ENCODE peak calls at places on chromosomes 13 and 19, in nine cellular contexts. P, X, I, Z, C, S, R, B and F are unnamed samples.

GRCh38 chr13:85186646-85187045 is 612.6 kb downstream of the SLITRK6 start:
- DNase-seq in S (no peak), P (no peak), X (no peak), C (no peak), R (no peak), I (no peak), Z (no peak), B (no peak), F (no peak)

GRCh38 chr19:49210108-49210900 is 52.7 kb downstream of the TRPM4 start:
- DNase-seq in I (peak; percentile 22), C (no peak), R (no peak), B (peak; percentile 59), Z (peak; percentile 75), X (peak; percentile 83), P (no peak), S (no peak), F (no peak)

GRCh38 chr19:2983351-2984195 is 6.2 kb downstream of the TLE6 start:
- DNase-seq in B (no peak), I (no peak), X (no peak), P (no peak), Z (no peak), R (peak; percentile 60), C (no peak), S (no peak), F (no peak)

GRCh38 chr19:52307275-52307674 is 10.3 kb downstream of the ZNF480 start:
- DNase-seq in X (peak; percentile 66), I (no peak), Z (peak; percentile 43), S (no peak), R (no peak), C (no peak), B (peak; percentile 16), P (no peak), F (no peak)

GRCh38 chr13:111363591-111363990 is 43.1 kb downstream of the TEX29 start:
- DNase-seq in P (no peak), Z (no peak), X (no peak), R (no peak), I (no peak), C (no peak), B (no peak), S (no peak), F (no peak)

GRCh38 chr19:47284324-47284899 is 9.7 kb downstream of the INAFM1 start:
- DNase-seq in B (peak; percentile 87), R (peak; percentile 22), Z (peak; percentile 57), I (no peak), X (peak; percentile 88), C (no peak), S (peak; percentile 62), P (no peak), F (peak; percentile 33)

GRCh38 chr13:112881656-112882554 is 87.1 kb upstream of the MCF2L start:
- DNase-seq in R (no peak), C (no peak), B (no peak), I (no peak), S (no peak), X (no peak), Z (no peak), P (no peak), F (no peak)

GRCh38 chr19:44598880-44599279 is 14.5 kb upstream of the IGSF23 start:
- DNase-seq in B (no peak), Z (no peak), X (no peak), R (no peak), I (no peak), P (no peak), C (no peak), S (no peak), F (no peak)

GRCh38 chr19:51119675-51120074 is 5.0 kb upstream of the SIGLEC9 start:
- DNase-seq in S (no peak), P (no peak), R (no peak), Z (no peak), I (no peak), B (no peak), C (no peak), X (no peak), F (no peak)

GRCh38 chr19:33463194-33463593 is 58.4 kb downstream of the PEPD start:
- DNase-seq in Z (no peak), B (no peak), I (no peak), P (no peak), S (peak; percentile 99), R (no peak), X (no peak), C (peak; percentile 6), F (peak; percentile 98)

GRCh38 chr19:13302521-13303270 is 152.5 kb downstream of the IER2 start:
- DNase-seq in X (no peak), B (no peak), Z (no peak), I (no peak), P (no peak), S (no peak), R (no peak), C (no peak), F (no peak)

GRCh38 chr19:2722541-2723344 is 1.6 kb upstream of the DIRAS1 start:
- DNase-seq in P (peak; percentile 65), S (peak; percentile 37), R (peak; percentile 32), C (peak; percentile 66), Z (no peak), X (no peak), I (no peak), B (no peak), F (peak; percentile 81)

GRCh38 chr19:1455336-1456120 is 5.6 kb downstream of the APC2 start:
- DNase-seq in C (no peak), S (peak; percentile 79), P (peak; percentile 14), B (peak; percentile 98), I (no peak), R (peak; percentile 66), X (peak; percentile 88), Z (peak; percentile 72), F (peak; percentile 97)

GRCh38 chr19:2952953-2953481 is 8.2 kb upstream of the ZNF77 start:
- DNase-seq in R (no peak), S (no peak), I (no peak), C (peak; percentile 74), Z (no peak), P (no peak), X (no peak), B (peak; percentile 49), F (no peak)

GRCh38 chr19:35059006-35059798 is 17.7 kb downstream of the HPN start:
- DNase-seq in Z (no peak), R (no peak), S (no peak), I (no peak), B (no peak), X (no peak), P (no peak), C (no peak), F (no peak)

GRCh38 chr19:30228726-30229523 is 143.3 kb upstream of the ZNF536 start:
- DNase-seq in C (no peak), Z (peak; percentile 49), S (no peak), X (no peak), P (no peak), B (no peak), R (no peak), I (no peak), F (no peak)

GRCh38 chr19:19207637-19208582 is 3.8 kb upstream of the NCAN start:
- DNase-seq in B (no peak), I (no peak), S (no peak), X (no peak), Z (no peak), P (no peak), C (no peak), R (no peak), F (no peak)

GRCh38 chr13:90562388-90562787 is 785.1 kb upstream of the MIR17HG start:
- DNase-seq in Z (no peak), C (no peak), X (no peak), I (no peak), R (no peak), S (no peak), P (no peak), B (no peak), F (no peak)

GRCh38 chr13:67147257-67148218 is 82.6 kb downstream of the PCDH9 start:
- DNase-seq in B (peak; percentile 21), S (peak; percentile 22), I (no peak), P (no peak), R (peak; percentile 11), C (no peak), Z (no peak), X (no peak), F (peak; percentile 20)

GRCh38 chr19:13160557-13160956 is 10.3 kb downstream of the IER2 start:
- DNase-seq in S (no peak), I (no peak), P (no peak), R (no peak), Z (no peak), X (no peak), B (no peak), C (no peak), F (no peak)

GRCh38 chr19:47247308-47247990 is 8.9 kb upstream of the CCDC9 start:
- DNase-seq in S (peak; percentile 74), C (peak; percentile 82), I (peak; percentile 76), R (peak; percentile 56), Z (peak; percentile 81), P (no peak), X (peak; percentile 95), B (peak; percentile 82), F (peak; percentile 60)

GRCh38 chr13:40189885-40190655 is 476.4 kb downstream of the FOXO1 start:
- DNase-seq in S (peak; percentile 67), Z (peak; percentile 16), B (no peak), X (no peak), R (no peak), P (no peak), C (no peak), I (no peak), F (peak; percentile 77)

GRCh38 chr13:57045816-57046691 is 94.7 kb upstream of the PRR20A start:
- DNase-seq in Z (no peak), S (no peak), X (no peak), B (no peak), C (no peak), P (no peak), I (no peak), R (no peak), F (no peak)

GRCh38 chr13:40490086-40490723 is 176.2 kb downstream of the FOXO1 start:
- DNase-seq in R (no peak), P (no peak), C (no peak), Z (no peak), I (no peak), X (peak; percentile 81), B (no peak), S (no peak), F (no peak)

GRCh38 chr19:47231215-47232054 is 436 bp upstream of the BBC3 start:
- DNase-seq in X (peak; percentile 98), Z (peak; percentile 93), P (peak; percentile 52), B (peak; percentile 86), C (peak; percentile 85), R (peak; percentile 51), S (peak; percentile 66), I (peak; percentile 91), F (peak; percentile 62)

GRCh38 chr19:39408392-39409206 is 2.0 kb downstream of the ZFP36 start:
- DNase-seq in I (no peak), C (no peak), Z (no peak), X (peak; percentile 81), S (peak; percentile 41), R (no peak), B (peak; percentile 46), P (no peak), F (no peak)

GRCh38 chr19:56111601-56112312 is 9.3 kb downstream of the ZNF787 start:
- DNase-seq in R (no peak), P (no peak), I (no peak), X (peak; percentile 72), Z (no peak), S (no peak), C (no peak), B (peak; percentile 26), F (no peak)

GRCh38 chr13:74695021-74695800 is 561.0 kb upstream of the KLF12 start:
- DNase-seq in I (no peak), Z (no peak), X (no peak), C (no peak), B (no peak), R (no peak), P (no peak), S (no peak), F (no peak)

GRCh38 chr13:61255035-61255796 is 160.4 kb downstream of the PCDH20 start:
- DNase-seq in S (peak; percentile 38), Z (peak; percentile 19), R (no peak), B (peak; percentile 53), C (no peak), P (no peak), X (no peak), I (no peak), F (peak; percentile 8)